ENCODE peak calls at places on chromosomes 5 and 9, in seven cellular contexts. W is upper lobe of right lung; H is CD8-positive, alpha-beta T cell; G is fibroblast of villous mesenchyme; P is H1; K is IMR-90; I is fibroblast of the aortic adventitia. O is an unnamed sample.

GRCh38 chr5:157956271-157956885 is 97.4 kb upstream of the CLINT1 start:
- DNase-seq in H (no peak), G (peak), W (no peak), K (no peak), P (no peak), I (no peak), O (no peak)

GRCh38 chr9:130846487-130847305 is 11.6 kb downstream of the ABL1 start:
- DNase-seq in H (no peak), W (no peak), P (no peak), K (peak), G (peak), I (peak), O (peak)

GRCh38 chr5:147371290-147371689 is 136.5 kb downstream of the STK32A start:
- DNase-seq in I (no peak), H (no peak), K (no peak), G (no peak), P (no peak), W (no peak), O (no peak)

GRCh38 chr5:173204185-173204979 is 30.6 kb downstream of the NKX2-5 start:
- DNase-seq in W (no peak), I (peak), G (peak), H (no peak), K (peak), P (no peak), O (peak)

GRCh38 chr9:77909306-77909705 is 122.3 kb downstream of the GNAQ start:
- DNase-seq in H (no peak), P (no peak), G (no peak), K (no peak), W (no peak), I (no peak), O (no peak)

GRCh38 chr5:17061973-17062470 is 125.9 kb upstream of the MYO10 start:
- DNase-seq in I (no peak), G (no peak), W (no peak), P (no peak), H (no peak), K (no peak), O (no peak)

GRCh38 chr5:13994606-13995336 is 50.3 kb upstream of the DNAH5 start:
- DNase-seq in K (peak), H (no peak), P (no peak), G (no peak), I (peak), W (no peak), O (no peak)

GRCh38 chr9:26159575-26160392 is 481.5 kb upstream of the TUSC1 start:
- DNase-seq in H (no peak), P (no peak), K (peak), W (no peak), G (peak), I (no peak), O (no peak)

GRCh38 chr9:85872444-85872843 is 68.5 kb upstream of the NAA35 start:
- DNase-seq in G (no peak), W (no peak), K (no peak), P (no peak), H (no peak), I (no peak), O (no peak)

GRCh38 chr5:172769598-172770373 is 1.2 kb downstream of the DUSP1 start:
- DNase-seq in K (peak), G (peak), H (peak), P (no peak), W (no peak), I (peak), O (peak)

GRCh38 chr5:120229036-120229435 is 235.1 kb upstream of the PRR16 start:
- DNase-seq in I (no peak), W (no peak), K (no peak), P (no peak), G (no peak), H (no peak), O (no peak)

GRCh38 chr5:120231563-120231962 is 232.5 kb upstream of the PRR16 start:
- DNase-seq in P (no peak), H (no peak), G (no peak), W (no peak), K (no peak), I (no peak), O (no peak)

GRCh38 chr5:120228262-120229031 is 235.7 kb upstream of the PRR16 start:
- DNase-seq in P (no peak), G (no peak), H (no peak), W (no peak), K (no peak), I (peak), O (no peak)
- TF ChIP-seq CTCF in P (peak), G (no peak), H (no peak), W (no peak), K (no peak), I (no peak), O (no peak)

DNA sequence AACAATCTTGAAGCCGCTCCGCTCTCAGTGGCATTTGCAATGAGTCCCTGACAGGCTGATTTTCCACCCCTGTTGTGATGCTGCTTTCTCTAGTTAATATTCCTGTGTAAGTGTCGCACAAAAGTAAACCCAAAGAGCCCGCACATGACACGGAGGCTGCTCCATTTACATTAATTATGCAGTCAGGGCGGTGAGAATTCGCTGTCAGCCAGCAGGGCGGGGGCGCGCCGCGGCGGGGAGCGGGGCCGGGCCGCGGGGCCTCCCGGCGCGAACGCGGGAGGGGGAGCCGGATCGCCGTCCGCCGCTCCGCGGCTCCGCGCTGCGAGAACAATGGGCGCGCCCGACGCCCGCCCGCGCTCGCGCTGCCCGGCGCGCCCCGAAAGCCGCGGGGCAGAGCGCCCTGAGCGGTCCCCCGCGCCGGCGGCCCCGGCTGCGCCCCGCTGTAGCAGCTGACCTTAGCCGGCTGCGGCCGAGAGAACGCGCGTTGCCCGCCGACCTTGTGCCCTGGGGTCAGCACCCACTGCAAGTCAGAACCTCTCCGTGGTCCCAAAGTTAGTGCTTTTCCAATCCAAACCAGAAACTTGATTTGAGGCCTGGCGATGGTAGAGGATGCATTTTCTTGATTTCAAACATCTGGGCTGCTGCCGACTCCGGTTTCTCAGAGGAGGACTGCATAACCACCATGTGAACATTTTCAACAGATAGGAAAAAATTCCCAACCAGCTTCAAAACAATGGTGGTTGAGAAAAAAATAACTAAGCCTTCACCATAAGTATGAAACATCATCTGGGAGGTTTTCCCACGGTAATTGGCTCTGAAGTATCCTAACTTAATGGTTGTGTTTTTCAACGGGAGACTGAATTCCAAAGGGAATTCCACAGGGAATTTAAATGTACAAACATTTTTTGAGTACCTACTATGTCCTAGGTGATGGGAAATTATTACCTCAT is 142.6 kb downstream of the PBX3 start:
- DNase-seq in I (peak), G (peak), P (no peak), W (peak), H (peak), K (peak), O (peak)
- H3K4me3 ChIP-seq in I (peak), G (peak), P (peak), W (peak), H (peak), K (peak), O (peak)

GRCh38 chr9:14251146-14252071 is 62.5 kb downstream of the NFIB start:
- DNase-seq in I (peak), P (no peak), K (peak), W (peak), G (peak), H (no peak), O (peak)

GRCh38 chr9:14258156-14258555 is 55.8 kb downstream of the NFIB start:
- DNase-seq in K (no peak), I (no peak), P (no peak), W (no peak), G (no peak), H (no peak), O (no peak)

GRCh38 chr9:14258840-14259239 is 55.1 kb downstream of the NFIB start:
- DNase-seq in H (no peak), K (peak), W (no peak), I (peak), P (no peak), G (no peak), O (peak)

GRCh38 chr9:14260101-14260500 is 53.8 kb downstream of the NFIB start:
- DNase-seq in H (no peak), I (no peak), K (peak), P (no peak), G (no peak), W (no peak), O (no peak)

GRCh38 chr9:14256588-14256987 is 57.4 kb downstream of the NFIB start:
- DNase-seq in G (no peak), I (peak), K (no peak), P (no peak), H (no peak), W (no peak), O (peak)
- TF ChIP-seq CTCF in G (no peak), I (no peak), K (no peak), P (no peak), H (no peak), W (no peak), O (no peak)

GRCh38 chr9:120716483-120716882 is 2.2 kb upstream of the MEGF9 start:
- DNase-seq in W (no peak), I (no peak), G (no peak), H (no peak), K (no peak), P (no peak), O (no peak)

GRCh38 chr9:120714088-120714845 is at the start of gene MEGF9:
- DNase-seq in H (peak), G (peak), P (peak), I (peak), K (peak), W (peak), O (peak)

GRCh38 chr9:120714846-120715231 is 569 bp upstream of the MEGF9 start:
- DNase-seq in P (no peak), G (no peak), K (no peak), W (no peak), H (no peak), I (no peak), O (no peak)

GRCh38 chr9:120717194-120717593 is 2.9 kb upstream of the MEGF9 start:
- DNase-seq in K (no peak), G (no peak), W (no peak), P (no peak), H (no peak), I (no peak), O (no peak)

GRCh38 chr9:120715331-120715924 is 1.2 kb upstream of the MEGF9 start:
- DNase-seq in W (no peak), P (peak), I (peak), H (no peak), G (peak), K (peak), O (peak)
- H3K4me3 ChIP-seq in W (peak), P (peak), I (peak), H (peak), G (peak), K (no peak), O (no peak)

GRCh38 chr9:114503009-114503408 is 2.3 kb downstream of the WHRN start:
- DNase-seq in P (no peak), W (no peak), H (no peak), I (no peak), G (no peak), K (no peak), O (no peak)

GRCh38 chr9:114499528-114499927 is 5.7 kb downstream of the WHRN start:
- DNase-seq in G (no peak), P (no peak), W (no peak), I (no peak), H (no peak), K (no peak), O (no peak)

GRCh38 chr9:114501786-114502682 is 3.2 kb downstream of the WHRN start:
- DNase-seq in K (peak), G (peak), I (no peak), H (no peak), P (no peak), W (no peak), O (no peak)

GRCh38 chr9:114499941-114500528 is 5.2 kb downstream of the WHRN start:
- DNase-seq in H (no peak), G (no peak), P (no peak), I (no peak), W (no peak), K (no peak), O (no peak)

DNA sequence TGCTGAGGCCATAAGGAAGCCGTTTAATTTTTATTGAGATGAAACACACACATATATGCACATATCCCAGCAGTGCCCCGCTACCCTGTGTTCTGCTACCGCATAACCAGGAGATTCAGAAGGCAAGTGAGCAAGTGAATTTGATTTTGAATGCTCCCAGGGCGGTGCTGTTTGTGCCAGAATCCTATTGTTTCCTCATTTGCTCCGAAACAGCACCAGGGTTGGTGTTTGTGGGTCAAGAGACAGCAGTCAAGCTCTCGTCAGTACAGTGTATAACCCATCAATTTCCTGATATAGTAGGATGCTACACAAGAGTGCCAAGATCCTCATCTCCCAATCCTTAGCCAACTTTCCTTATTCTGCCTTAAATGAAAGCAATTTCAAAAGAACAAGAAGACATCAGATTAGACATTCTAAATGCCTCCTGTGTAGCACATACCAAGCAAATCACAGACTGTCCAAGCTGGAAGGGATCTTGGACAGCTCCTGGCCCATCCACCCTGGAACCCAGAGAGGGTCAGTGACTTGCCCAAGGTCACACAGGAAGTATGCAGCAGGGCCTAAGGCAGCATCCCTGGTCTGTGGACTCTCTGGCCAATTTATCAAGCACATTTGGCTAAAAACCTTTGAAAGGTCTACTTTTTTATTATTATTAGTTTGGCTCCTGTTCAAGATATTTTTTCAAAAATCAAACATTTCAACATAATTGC is 4.5 kb downstream of the WHRN start:
- DNase-seq in I (no peak), H (no peak), P (no peak), W (no peak), K (no peak), G (no peak), O (no peak)
- TF ChIP-seq CTCF in I (no peak), H (no peak), P (no peak), W (no peak), K (no peak), G (no peak), O (no peak)

DNA sequence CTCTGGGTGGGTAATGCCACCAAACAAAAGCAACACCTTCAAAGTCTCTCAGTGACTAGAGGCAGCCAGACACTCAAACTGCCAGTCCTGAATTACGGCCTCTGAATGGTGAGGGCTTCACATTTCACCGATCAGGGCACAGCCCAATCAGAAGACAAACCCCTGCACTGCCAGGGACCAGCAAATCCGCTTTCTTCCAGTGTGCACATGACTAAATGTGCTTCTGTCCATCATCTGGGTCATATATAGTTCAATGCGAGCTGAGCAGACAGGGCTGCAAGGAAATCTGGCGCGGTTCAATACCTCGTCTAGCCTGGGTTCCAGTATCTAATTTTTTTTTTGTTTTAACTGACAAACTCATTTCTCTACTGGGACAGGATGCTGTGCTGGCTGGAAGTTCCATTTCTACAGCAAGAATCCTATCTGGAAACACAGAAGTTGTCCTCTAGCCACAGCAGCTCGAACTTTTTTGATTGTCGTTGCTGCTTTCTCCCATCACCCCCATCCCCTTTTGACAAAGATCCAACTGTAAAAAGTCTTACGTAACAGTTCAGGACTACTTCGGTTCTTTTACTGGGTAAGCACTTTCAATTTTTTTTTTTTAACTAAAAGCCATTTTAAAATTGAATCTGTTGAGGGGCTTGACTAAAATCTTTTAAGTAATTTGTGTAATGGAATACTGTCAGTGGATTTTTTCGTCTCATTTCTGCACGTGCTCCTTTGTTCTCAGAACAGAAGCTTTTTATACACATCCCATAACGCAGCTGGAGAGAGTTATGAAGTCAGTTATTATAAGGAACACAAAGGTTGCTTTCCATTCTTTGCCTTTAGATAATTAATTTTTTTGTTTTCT is 112.7 kb downstream of the NR6A1 start:
- DNase-seq in H (peak), I (peak), G (peak), W (peak), K (peak), P (no peak), O (peak)
- H3K4me3 ChIP-seq in H (peak), I (peak), G (peak), W (peak), K (peak), P (peak), O (peak)

DNA sequence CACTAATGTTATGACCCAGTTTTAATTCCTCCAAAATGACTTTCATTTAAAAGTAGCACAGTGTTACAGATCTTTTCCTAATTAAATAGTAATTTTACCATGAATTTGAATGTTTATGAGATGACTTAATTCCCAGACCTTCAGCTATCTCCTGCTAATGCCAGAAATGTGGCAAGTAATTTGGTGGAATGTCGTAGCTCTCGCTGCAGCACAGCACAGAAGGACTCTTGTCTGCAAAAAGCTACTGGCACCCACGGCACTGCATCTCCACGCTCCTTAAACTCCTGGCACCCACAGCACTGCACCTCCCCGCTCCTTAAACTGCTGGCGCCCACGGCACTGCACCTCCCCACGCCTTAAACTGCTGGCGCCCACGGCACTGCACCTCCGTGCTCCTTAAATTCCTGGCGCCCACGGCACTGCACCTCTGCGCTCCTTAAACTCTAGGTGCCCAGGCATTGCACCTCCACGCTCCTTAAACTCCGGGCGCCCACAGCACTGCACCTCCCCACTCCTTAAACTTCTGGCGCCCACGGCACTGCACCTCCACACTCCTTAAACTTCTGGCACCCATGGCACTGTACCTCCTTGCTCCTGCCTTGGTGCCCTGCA is 163.0 kb downstream of the CDK5RAP2 start:
- DNase-seq in I (no peak), H (no peak), K (no peak), P (no peak), G (no peak), W (no peak), O (no peak)
- TF ChIP-seq CTCF in I (no peak), H (no peak), K (no peak), P (no peak), G (no peak), W (no peak), O (no peak)

DNA sequence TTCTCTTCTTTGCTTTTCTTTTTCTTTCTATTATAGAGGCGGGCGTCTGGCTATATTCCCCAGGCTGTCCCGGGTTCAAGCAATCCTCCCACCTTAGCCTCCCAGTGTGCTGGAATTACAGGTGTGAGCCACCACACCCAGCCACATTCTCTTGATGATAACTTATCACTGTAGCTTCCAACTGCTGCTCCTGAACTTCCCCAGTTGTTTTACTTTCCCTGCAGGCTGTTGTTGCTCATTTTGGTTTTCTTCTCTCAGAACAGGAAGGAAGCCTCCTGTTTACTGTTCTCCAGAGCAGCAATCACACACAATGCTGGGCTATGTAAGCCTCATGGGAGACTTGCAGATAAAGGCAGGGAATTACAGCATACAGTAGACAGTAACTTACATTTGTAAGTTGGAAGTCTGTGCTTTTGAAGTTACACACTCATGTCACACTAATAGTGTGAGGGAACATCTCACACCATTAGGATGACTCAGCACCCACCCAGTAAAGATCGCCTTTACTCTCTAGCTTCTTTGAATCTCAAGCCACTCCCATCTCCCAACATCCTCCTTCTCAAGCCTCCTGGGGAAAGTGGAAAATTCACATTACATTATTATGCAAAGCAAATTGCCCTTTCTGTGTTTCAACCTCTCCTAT is 2216.5 kb upstream of the WWC1 start:
- DNase-seq in H (no peak), W (no peak), I (no peak), K (no peak), G (no peak), P (no peak), O (no peak)
- H3K4me3 ChIP-seq in H (no peak), W (no peak), I (no peak), K (no peak), G (no peak), P (peak), O (no peak)